ENCODE peak calls at places on chromosomes 11 and 22, in four cellular contexts. G is pancreas, H is psoas muscle, O is endothelial cell of umbilical vein. M is an unnamed sample.

GRCh38 chr11:84691830-84692229 is 935.3 kb downstream of the DLG2 start:
- DNase-seq in G (no peak), H (no peak), O (no peak), M (no peak)

GRCh38 chr11:77347962-77348361 is 46.5 kb upstream of the GDPD4 start:
- DNase-seq in G (no peak), H (no peak), O (no peak), M (no peak)

GRCh38 chr11:9516113-9516512 is 55.3 kb downstream of the ZNF143 start:
- DNase-seq in G (no peak), H (no peak), O (no peak), M (no peak)

GRCh38 chr11:10808553-10809372 is at the start of gene EIF4G2:
- DNase-seq in G (peak), H (peak), O (peak), M (peak)

GRCh38 chr11:32137263-32137662 is 46.4 kb downstream of the RCN1 start:
- DNase-seq in G (no peak), H (no peak), O (peak), M (no peak)

GRCh38 chr22:46783721-46784120 is 21.3 kb downstream of the TBC1D22A start:
- DNase-seq in G (no peak), H (no peak), O (no peak), M (no peak)

GRCh38 chr11:110818032-110818687 is 105.9 kb upstream of the ARHGAP20 start:
- DNase-seq in G (no peak), H (no peak), O (no peak), M (no peak)

GRCh38 chr11:4041731-4042391 is 52.7 kb upstream of the RRM1 start:
- DNase-seq in G (no peak), H (peak), O (no peak), M (no peak)

GRCh38 chr11:733072-733471 is 14.2 kb upstream of the TALDO1 start:
- DNase-seq in G (no peak), H (no peak), O (no peak), M (no peak)

GRCh38 chr11:73468590-73469161 is 92.5 kb downstream of the RELT start:
- DNase-seq in G (no peak), H (no peak), O (no peak), M (no peak)

GRCh38 chr11:104623518-104623917 is 274.7 kb downstream of the CASP12 start:
- DNase-seq in G (no peak), H (no peak), O (peak), M (no peak)

GRCh38 chr11:96036863-96037262 is 113.0 kb upstream of the MTMR2 start:
- DNase-seq in G (no peak), H (no peak), O (no peak), M (no peak)

GRCh38 chr11:1834791-1835670 is at the start of gene SYT8:
- DNase-seq in G (peak), H (peak), O (no peak), M (no peak)

GRCh38 chr11:75133976-75134375 is 16.9 kb upstream of the SLCO2B1 start:
- DNase-seq in G (no peak), H (no peak), O (no peak), M (no peak)

GRCh38 chr22:31650391-31650790 is 11.6 kb downstream of the PISD start:
- DNase-seq in G (no peak), H (no peak), O (no peak), M (no peak)

GRCh38 chr11:109845437-109845836 is 247.8 kb upstream of the ZC3H12C start:
- DNase-seq in G (no peak), H (no peak), O (no peak), M (no peak)

GRCh38 chr22:38724926-38725571 is 19.3 kb downstream of the GTPBP1 start:
- DNase-seq in G (peak), H (peak), O (peak), M (peak)

GRCh38 chr11:15097411-15097810 is 17.3 kb upstream of the INSC start:
- DNase-seq in G (no peak), H (no peak), O (no peak), M (no peak)

GRCh38 chr11:15091175-15091574 is 17.8 kb downstream of the CALCB start:
- DNase-seq in G (no peak), H (no peak), O (no peak), M (no peak)

GRCh38 chr11:15095736-15096228 is 18.9 kb upstream of the INSC start:
- DNase-seq in G (no peak), H (no peak), O (no peak), M (no peak)

GRCh38 chr11:15093432-15093831 is 20.0 kb downstream of the CALCB start:
- DNase-seq in G (no peak), H (no peak), O (no peak), M (no peak)

DNA sequence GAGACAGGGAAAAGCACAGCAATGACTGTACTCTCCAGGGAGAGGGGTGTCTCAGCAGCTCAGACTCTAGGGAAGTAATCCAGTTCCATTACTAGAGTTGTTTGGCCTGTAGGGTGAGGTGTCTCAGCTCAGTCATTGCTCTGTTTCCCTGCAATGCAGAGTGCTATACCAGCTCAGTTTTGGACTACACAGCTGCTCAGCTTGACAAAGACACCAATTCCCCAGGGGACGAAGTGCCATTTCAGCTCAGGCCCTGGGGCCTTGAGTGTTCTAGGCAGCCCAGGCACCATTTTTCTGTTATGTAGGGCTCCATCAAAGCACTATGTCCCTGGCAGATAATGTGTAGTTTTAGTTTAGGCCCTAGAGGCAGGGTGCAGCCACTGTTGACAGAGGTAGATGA is 18.2 kb downstream of the CALCB start:
- DNase-seq in G (no peak), H (no peak), O (no peak), M (no peak)
- TF ChIP-seq CTCF in G (no peak), H (no peak), O (no peak), M (no peak)

GRCh38 chr11:47430524-47430923 is 4.3 kb upstream of the PSMC3 start:
- DNase-seq in G (no peak), H (no peak), O (no peak), M (no peak)

GRCh38 chr11:47435687-47436086 is 9.4 kb upstream of the PSMC3 start:
- DNase-seq in G (no peak), H (no peak), O (no peak), M (no peak)

GRCh38 chr11:47433157-47433556 is 6.9 kb upstream of the PSMC3 start:
- DNase-seq in G (no peak), H (no peak), O (no peak), M (no peak)

GRCh38 chr11:47433991-47434786 is 8.0 kb upstream of the PSMC3 start:
- DNase-seq in G (no peak), H (peak), O (no peak), M (no peak)

DNA sequence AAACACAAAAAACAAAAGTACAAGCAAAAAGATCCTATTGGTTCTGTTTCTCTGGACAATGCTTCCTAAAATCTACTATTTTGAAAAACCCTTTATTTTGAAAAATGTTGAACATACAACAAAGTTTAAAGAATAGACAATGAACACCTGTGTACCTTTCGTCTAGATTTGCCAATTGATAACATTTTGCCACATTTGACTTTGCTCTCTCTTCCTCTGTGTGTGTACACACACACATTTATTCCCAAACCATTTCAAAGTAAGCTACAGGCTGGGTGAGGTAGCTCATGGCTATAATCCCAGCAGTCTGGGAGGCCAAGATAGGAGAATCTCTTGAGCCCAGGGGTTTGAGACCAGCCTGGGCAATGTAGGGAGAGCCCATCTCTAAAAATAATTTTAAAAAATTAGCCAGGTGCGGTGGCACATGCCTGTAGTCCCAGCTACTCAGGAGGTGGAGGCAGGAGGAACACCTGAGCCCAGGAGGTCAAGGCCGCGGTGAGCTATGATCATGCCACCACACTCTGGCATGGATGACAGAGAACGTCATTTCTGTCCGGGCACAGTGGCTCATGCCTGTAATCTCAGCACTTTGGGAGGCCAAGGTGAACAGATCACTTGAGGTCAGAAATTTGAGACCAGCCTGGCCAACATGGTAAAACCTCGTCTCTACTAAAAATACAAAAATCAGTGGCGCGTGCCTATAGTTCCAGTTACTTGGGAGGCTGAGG is 5.3 kb upstream of the PSMC3 start:
- DNase-seq in G (no peak), H (no peak), O (no peak), M (no peak)
- H3K27ac ChIP-seq in G (no peak), H (peak), O (no peak), M (no peak)

DNA sequence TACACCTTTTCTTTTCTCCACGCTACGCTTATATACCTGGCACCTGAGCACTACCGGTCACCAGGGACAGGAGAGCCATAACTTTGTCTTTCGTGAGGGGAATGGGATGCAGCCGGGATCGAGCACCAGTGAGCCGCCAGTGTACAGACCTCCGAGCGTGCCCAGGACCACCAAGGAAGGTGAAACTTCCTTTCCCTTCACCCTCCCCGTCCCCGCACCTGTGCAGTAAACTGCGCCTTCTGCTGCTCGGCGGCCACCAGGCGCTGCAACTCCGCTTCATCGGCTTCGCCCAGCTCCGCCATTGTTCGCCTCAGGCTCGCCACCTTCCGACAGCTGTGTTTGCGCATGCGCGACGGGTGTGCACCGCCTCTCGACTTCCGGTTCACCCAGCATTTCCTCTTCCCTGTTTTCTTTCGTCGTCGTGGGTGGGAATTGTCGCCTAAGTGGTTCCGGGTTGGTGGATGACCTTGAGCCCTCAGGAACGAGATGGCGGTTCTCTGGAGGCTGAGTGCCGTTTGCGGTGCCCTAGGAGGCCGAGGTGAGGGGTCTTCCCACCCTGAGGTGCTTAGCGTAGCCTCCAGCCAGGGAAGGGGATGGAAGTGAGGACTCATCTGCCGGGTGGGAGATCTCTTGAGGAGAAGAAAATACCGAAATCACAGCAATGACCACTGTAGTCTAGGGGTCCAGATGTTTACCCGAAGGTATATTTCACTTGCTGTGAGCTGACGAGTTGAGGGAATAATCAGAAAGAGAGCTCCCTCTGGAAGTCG is at the start of the genes SDHD and TIMM8B:
- DNase-seq in G (peak), H (peak), O (peak), M (peak)
- TF ChIP-seq CTCF in G (no peak), H (peak), O (peak), M (no peak)

DNA sequence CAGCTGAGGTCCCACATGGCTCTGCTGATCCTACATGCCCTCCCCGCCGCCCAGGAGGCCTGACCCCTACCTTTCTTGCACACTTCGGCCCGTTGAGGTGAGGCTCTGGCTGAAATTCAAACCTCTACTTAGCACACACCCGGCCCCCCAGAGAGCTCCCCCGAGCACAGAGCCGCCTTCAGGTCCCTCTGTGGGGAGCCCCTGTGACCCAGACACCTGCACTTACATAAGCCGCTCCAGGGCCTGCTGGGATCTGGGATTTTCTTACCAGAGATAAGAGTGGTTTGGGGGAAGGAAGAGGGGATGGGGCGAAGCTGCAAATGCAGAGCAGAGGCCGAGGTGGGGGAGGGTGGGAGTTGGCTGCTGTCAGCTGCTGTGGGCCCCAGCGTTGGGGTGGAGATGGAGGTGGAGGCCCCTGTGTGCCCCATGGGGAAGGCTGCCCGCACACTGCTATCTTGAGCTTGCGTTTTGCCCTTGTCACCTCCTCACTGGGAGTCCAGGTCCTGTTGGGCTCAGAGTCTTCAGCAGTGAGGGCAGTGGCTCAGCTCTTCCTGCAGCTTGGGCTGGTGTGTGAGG is 30.6 kb downstream of the CAPN1 start:
- DNase-seq in G (no peak), H (no peak), O (no peak), M (no peak)
- H3K27ac ChIP-seq in G (no peak), H (no peak), O (no peak), M (no peak)

GRCh38 chr22:36977401-36977861 is 41.8 kb downstream of the TST start:
- DNase-seq in G (peak), H (peak), O (peak), M (no peak)
- TF ChIP-seq CTCF in G (no peak), H (no peak), O (peak), M (peak)

GRCh38 chr22:24302591-24302990 is 32.0 kb downstream of the SPECC1L start:
- DNase-seq in G (no peak), H (no peak), O (no peak), M (no peak)

GRCh38 chr22:24303007-24303406 is 32.4 kb downstream of the SPECC1L start:
- DNase-seq in G (no peak), H (no peak), O (no peak), M (no peak)

GRCh38 chr22:24310969-24311368 is 40.3 kb downstream of the SPECC1L start:
- DNase-seq in G (no peak), H (no peak), O (no peak), M (no peak)

GRCh38 chr22:24304067-24304675 is 33.5 kb downstream of the SPECC1L start:
- DNase-seq in G (no peak), H (no peak), O (no peak), M (no peak)

DNA sequence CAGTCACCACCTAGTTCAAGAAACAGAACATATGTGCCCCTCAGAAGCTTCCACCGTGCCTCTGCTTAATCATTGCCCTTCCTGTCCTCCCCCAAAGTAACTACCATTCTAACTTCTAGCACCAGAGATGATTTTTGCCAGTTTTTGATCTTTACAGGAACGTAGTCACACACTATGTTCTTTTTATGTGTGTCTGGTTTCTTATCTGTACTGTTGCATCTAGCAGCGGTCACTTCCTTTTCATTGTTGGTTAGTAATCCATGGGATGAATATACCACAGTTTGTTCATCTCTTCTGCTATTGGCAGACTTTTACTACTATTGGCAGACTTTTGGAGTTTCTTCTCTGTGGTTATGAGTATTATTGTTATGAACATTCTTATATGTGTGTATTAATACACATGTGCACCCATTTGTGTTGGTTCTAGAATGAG is 34.6 kb downstream of the SPECC1L start:
- DNase-seq in G (no peak), H (no peak), O (peak), M (no peak)
- H3K27ac ChIP-seq in G (no peak), H (peak), O (peak), M (no peak)

GRCh38 chr22:41775338-41775737 is 25.1 kb upstream of the CCDC134 start:
- DNase-seq in G (no peak), H (no peak), O (no peak), M (no peak)
- TF ChIP-seq CTCF in G (no peak), H (no peak), O (no peak), M (no peak)